ENCODE peak calls at places on chromosomes 13 and 19, in seven cellular contexts. One of them, this sample, is unnamed. For H3K27me3, the result is how much of the 10 kb centered on the place peaks cover.

GRCh38 chr13:47886314-47886713 is 114.8 kb downstream of the SUCLA2 start:
- DNase-seq in neural progenitor cell: no peak
- DNase-seq in pancreas: no peak
- DNase-seq in brain microvascular endothelial cell: no peak
- DNase-seq in thoracic aorta: no peak
- DNase-seq in transverse colon: no peak
- DNase-seq in heart right ventricle: no peak
- DNase-seq in this sample: no peak

GRCh38 chr19:3459322-3459881 is 20.9 kb downstream of the SMIM24 start:
- DNase-seq in neural progenitor cell: no peak
- DNase-seq in pancreas: peak
- DNase-seq in brain microvascular endothelial cell: peak
- DNase-seq in thoracic aorta: peak
- DNase-seq in transverse colon: peak
- DNase-seq in heart right ventricle: peak
- DNase-seq in this sample: peak

GRCh38 chr13:111153977-111154332 is 38.8 kb downstream of the ARHGEF7 start:
- DNase-seq in neural progenitor cell: no peak
- DNase-seq in pancreas: peak
- DNase-seq in brain microvascular endothelial cell: peak
- DNase-seq in thoracic aorta: no peak
- DNase-seq in transverse colon: peak
- DNase-seq in heart right ventricle: peak
- DNase-seq in this sample: no peak

GRCh38 chr13:44549461-44549860 is 26.7 kb downstream of the TSC22D1 start:
- DNase-seq in neural progenitor cell: no peak
- DNase-seq in pancreas: no peak
- DNase-seq in brain microvascular endothelial cell: no peak
- DNase-seq in thoracic aorta: no peak
- DNase-seq in transverse colon: no peak
- DNase-seq in heart right ventricle: no peak
- DNase-seq in this sample: no peak

GRCh38 chr13:90008707-90009149 is 1338.8 kb upstream of the MIR17HG start:
- DNase-seq in neural progenitor cell: peak
- DNase-seq in pancreas: no peak
- DNase-seq in brain microvascular endothelial cell: no peak
- DNase-seq in thoracic aorta: no peak
- DNase-seq in transverse colon: no peak
- DNase-seq in heart right ventricle: no peak
- DNase-seq in this sample: no peak

GRCh38 chr13:37870895-37871550 is 1.5 kb upstream of the TRPC4 start:
- DNase-seq in neural progenitor cell: peak
- DNase-seq in pancreas: no peak
- DNase-seq in brain microvascular endothelial cell: peak
- DNase-seq in thoracic aorta: no peak
- DNase-seq in transverse colon: no peak
- DNase-seq in heart right ventricle: no peak
- DNase-seq in this sample: no peak

GRCh38 chr13:79194727-79195126 is 211.3 kb downstream of the RBM26 start:
- DNase-seq in neural progenitor cell: no peak
- DNase-seq in pancreas: no peak
- DNase-seq in brain microvascular endothelial cell: no peak
- DNase-seq in thoracic aorta: no peak
- DNase-seq in transverse colon: no peak
- DNase-seq in heart right ventricle: no peak
- DNase-seq in this sample: no peak

GRCh38 chr19:1611353-1611752 is 6.1 kb upstream of the UQCR11 start:
- DNase-seq in neural progenitor cell: no peak
- DNase-seq in pancreas: peak
- DNase-seq in brain microvascular endothelial cell: no peak
- DNase-seq in thoracic aorta: no peak
- DNase-seq in transverse colon: no peak
- DNase-seq in heart right ventricle: no peak
- DNase-seq in this sample: no peak

GRCh38 chr13:30382836-30383525 is 39.3 kb upstream of the UBE2L5 start:
- DNase-seq in neural progenitor cell: no peak
- DNase-seq in pancreas: no peak
- DNase-seq in brain microvascular endothelial cell: no peak
- DNase-seq in thoracic aorta: no peak
- DNase-seq in transverse colon: peak
- DNase-seq in heart right ventricle: no peak
- DNase-seq in this sample: no peak

GRCh38 chr19:56155124-56155687 is 14.1 kb downstream of the ZNF444 start:
- DNase-seq in neural progenitor cell: peak
- DNase-seq in pancreas: peak
- DNase-seq in brain microvascular endothelial cell: no peak
- DNase-seq in thoracic aorta: no peak
- DNase-seq in transverse colon: peak
- DNase-seq in heart right ventricle: peak
- DNase-seq in this sample: no peak

GRCh38 chr19:1468274-1469199 is 10.5 kb downstream of the C19orf25 start:
- DNase-seq in neural progenitor cell: peak
- DNase-seq in pancreas: peak
- DNase-seq in brain microvascular endothelial cell: no peak
- DNase-seq in thoracic aorta: no peak
- DNase-seq in transverse colon: no peak
- DNase-seq in heart right ventricle: peak
- DNase-seq in this sample: no peak

GRCh38 chr13:101529419-101529818 is 76.9 kb downstream of the ITGBL1 start:
- DNase-seq in neural progenitor cell: no peak
- DNase-seq in pancreas: no peak
- DNase-seq in brain microvascular endothelial cell: peak
- DNase-seq in thoracic aorta: no peak
- DNase-seq in transverse colon: no peak
- DNase-seq in heart right ventricle: no peak
- DNase-seq in this sample: no peak

GRCh38 chr13:41212881-41213280 is 18.5 kb upstream of the KBTBD7 start:
- DNase-seq in neural progenitor cell: no peak
- DNase-seq in pancreas: no peak
- DNase-seq in brain microvascular endothelial cell: no peak
- DNase-seq in thoracic aorta: no peak
- DNase-seq in transverse colon: no peak
- DNase-seq in heart right ventricle: no peak
- DNase-seq in this sample: no peak

GRCh38 chr13:100597253-100597652 is 8.7 kb upstream of the GGACT start:
- DNase-seq in neural progenitor cell: no peak
- DNase-seq in pancreas: no peak
- DNase-seq in brain microvascular endothelial cell: peak
- DNase-seq in thoracic aorta: no peak
- DNase-seq in transverse colon: no peak
- DNase-seq in heart right ventricle: no peak
- DNase-seq in this sample: no peak

GRCh38 chr19:46714523-46715106 is 2.3 kb downstream of the PRKD2 start:
- DNase-seq in neural progenitor cell: no peak
- DNase-seq in pancreas: peak
- DNase-seq in brain microvascular endothelial cell: no peak
- DNase-seq in thoracic aorta: no peak
- DNase-seq in transverse colon: no peak
- DNase-seq in heart right ventricle: no peak
- DNase-seq in this sample: no peak

DNA sequence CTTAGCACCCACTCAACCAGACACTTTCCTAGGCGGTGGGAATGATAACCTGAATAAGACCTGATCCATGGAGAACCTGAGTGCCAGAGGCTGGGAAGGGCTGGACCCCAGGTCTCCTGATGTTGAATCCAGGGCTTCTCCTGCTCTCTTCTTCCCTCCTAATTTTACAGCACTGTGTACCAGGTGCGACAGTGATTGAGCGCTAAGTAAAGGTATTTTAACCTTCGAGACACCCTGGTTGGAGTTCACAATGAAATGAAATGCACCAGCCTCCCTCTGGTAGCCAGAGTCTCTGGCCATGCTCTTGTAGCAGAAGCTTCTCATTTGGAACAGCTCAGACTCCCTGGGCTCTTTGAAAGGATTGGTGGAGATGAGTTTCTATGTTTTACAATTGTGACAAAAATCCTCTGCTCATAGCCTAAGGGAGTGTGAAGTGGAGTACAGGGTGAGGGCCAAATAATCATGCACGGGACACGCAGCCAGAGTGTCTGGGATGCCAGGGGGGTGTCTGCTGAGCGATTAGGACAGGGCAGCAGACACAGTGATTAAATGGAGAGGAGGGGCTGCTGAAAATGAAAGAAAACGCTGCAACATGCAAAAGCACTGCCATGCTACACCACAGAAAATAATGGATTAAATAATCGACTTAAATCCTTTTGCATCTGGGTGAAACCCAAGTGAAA is 83.7 kb downstream of the FAM216B start:
- DNase-seq in neural progenitor cell: no peak
- DNase-seq in pancreas: no peak
- DNase-seq in brain microvascular endothelial cell: no peak
- DNase-seq in thoracic aorta: no peak
- DNase-seq in transverse colon: no peak
- DNase-seq in heart right ventricle: no peak
- DNase-seq in this sample: no peak
- H3K27ac ChIP-seq in neural progenitor cell: no peak
- H3K27ac ChIP-seq in pancreas: no peak
- H3K27ac ChIP-seq in brain microvascular endothelial cell: no peak
- H3K27ac ChIP-seq in thoracic aorta: no peak
- H3K27ac ChIP-seq in transverse colon: no peak
- H3K27ac ChIP-seq in heart right ventricle: no peak
- H3K27ac ChIP-seq in this sample: no peak

GRCh38 chr19:17490411-17490810 is 20.1 kb downstream of the SLC27A1 start:
- DNase-seq in neural progenitor cell: no peak
- DNase-seq in pancreas: no peak
- DNase-seq in brain microvascular endothelial cell: no peak
- DNase-seq in thoracic aorta: no peak
- DNase-seq in transverse colon: no peak
- DNase-seq in heart right ventricle: no peak
- DNase-seq in this sample: no peak

GRCh38 chr19:17487240-17488121 is 17.2 kb downstream of the SLC27A1 start:
- DNase-seq in neural progenitor cell: no peak
- DNase-seq in pancreas: peak
- DNase-seq in brain microvascular endothelial cell: no peak
- DNase-seq in thoracic aorta: no peak
- DNase-seq in transverse colon: no peak
- DNase-seq in heart right ventricle: no peak
- DNase-seq in this sample: no peak

GRCh38 chr19:17489392-17490030 is 19.2 kb downstream of the SLC27A1 start:
- DNase-seq in neural progenitor cell: no peak
- DNase-seq in pancreas: no peak
- DNase-seq in brain microvascular endothelial cell: no peak
- DNase-seq in thoracic aorta: no peak
- DNase-seq in transverse colon: no peak
- DNase-seq in heart right ventricle: no peak
- DNase-seq in this sample: no peak

GRCh38 chr19:17486545-17486944 is 16.2 kb downstream of the SLC27A1 start:
- DNase-seq in neural progenitor cell: no peak
- DNase-seq in pancreas: no peak
- DNase-seq in brain microvascular endothelial cell: no peak
- DNase-seq in thoracic aorta: no peak
- DNase-seq in transverse colon: no peak
- DNase-seq in heart right ventricle: no peak
- DNase-seq in this sample: no peak

DNA sequence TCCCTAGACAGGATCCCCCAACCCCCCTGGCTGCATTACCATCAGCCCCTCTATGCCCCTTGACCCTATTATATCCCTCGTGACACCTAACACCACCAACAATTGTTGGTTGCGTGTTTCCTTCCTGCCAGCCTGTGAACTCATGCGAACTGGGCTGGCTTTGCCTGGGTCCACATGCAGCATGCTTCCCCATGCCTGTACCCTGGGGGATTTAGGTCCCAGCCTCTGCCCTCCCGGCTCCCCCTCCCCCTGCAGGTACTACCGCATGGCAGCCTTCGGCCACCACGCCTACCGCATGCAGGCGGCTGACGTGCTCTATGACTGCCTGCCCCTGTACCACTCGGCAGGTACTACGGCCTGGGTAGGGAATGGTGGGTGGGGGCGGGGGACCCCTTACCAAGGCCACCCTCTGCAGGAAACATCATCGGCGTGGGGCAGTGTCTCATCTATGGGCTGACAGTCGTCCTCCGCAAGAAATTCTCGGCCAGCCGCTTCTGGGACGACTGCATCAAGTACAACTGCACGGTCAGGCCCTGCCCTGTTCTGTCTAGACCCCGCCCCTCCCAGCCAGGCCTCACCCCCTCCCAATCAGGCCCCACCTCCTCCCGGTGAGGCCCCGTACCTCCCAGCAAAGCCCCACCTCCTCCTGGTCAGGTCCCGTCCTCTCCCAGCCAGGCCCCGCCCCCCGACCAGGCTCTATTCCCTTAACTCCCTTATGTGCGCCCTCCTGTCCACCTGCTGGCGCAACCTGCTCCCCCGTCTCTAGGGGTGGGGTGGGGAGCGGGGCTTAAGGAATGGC is 18.5 kb downstream of the SLC27A1 start:
- DNase-seq in neural progenitor cell: peak
- DNase-seq in pancreas: peak
- DNase-seq in brain microvascular endothelial cell: no peak
- DNase-seq in thoracic aorta: no peak
- DNase-seq in transverse colon: peak
- DNase-seq in heart right ventricle: peak
- DNase-seq in this sample: no peak
- TF ChIP-seq CTCF in neural progenitor cell: peak
- TF ChIP-seq CTCF in pancreas: no peak
- TF ChIP-seq CTCF in brain microvascular endothelial cell: peak
- TF ChIP-seq CTCF in thoracic aorta: no peak
- TF ChIP-seq CTCF in transverse colon: peak
- TF ChIP-seq CTCF in heart right ventricle: no peak
- TF ChIP-seq CTCF in this sample: no peak

GRCh38 chr13:108496364-108497215 is 132.8 kb upstream of the MYO16 start:
- DNase-seq in neural progenitor cell: peak
- DNase-seq in pancreas: no peak
- DNase-seq in brain microvascular endothelial cell: no peak
- DNase-seq in thoracic aorta: no peak
- DNase-seq in transverse colon: no peak
- DNase-seq in heart right ventricle: no peak
- DNase-seq in this sample: no peak

GRCh38 chr13:108494991-108495661 is 134.3 kb upstream of the MYO16 start:
- DNase-seq in neural progenitor cell: peak
- DNase-seq in pancreas: no peak
- DNase-seq in brain microvascular endothelial cell: peak
- DNase-seq in thoracic aorta: no peak
- DNase-seq in transverse colon: no peak
- DNase-seq in heart right ventricle: no peak
- DNase-seq in this sample: no peak

GRCh38 chr13:108495686-108496363 is 133.6 kb upstream of the MYO16 start:
- DNase-seq in neural progenitor cell: peak
- DNase-seq in pancreas: no peak
- DNase-seq in brain microvascular endothelial cell: peak
- DNase-seq in thoracic aorta: no peak
- DNase-seq in transverse colon: no peak
- DNase-seq in heart right ventricle: no peak
- DNase-seq in this sample: no peak
- H3K27me3 ChIP-seq in neural progenitor cell: half or more
- H3K27me3 ChIP-seq in pancreas: under half
- H3K27me3 ChIP-seq in brain microvascular endothelial cell: under half
- H3K27me3 ChIP-seq in thoracic aorta: under half
- H3K27me3 ChIP-seq in transverse colon: under half
- H3K27me3 ChIP-seq in heart right ventricle: under half
- H3K27me3 ChIP-seq in this sample: under half

DNA sequence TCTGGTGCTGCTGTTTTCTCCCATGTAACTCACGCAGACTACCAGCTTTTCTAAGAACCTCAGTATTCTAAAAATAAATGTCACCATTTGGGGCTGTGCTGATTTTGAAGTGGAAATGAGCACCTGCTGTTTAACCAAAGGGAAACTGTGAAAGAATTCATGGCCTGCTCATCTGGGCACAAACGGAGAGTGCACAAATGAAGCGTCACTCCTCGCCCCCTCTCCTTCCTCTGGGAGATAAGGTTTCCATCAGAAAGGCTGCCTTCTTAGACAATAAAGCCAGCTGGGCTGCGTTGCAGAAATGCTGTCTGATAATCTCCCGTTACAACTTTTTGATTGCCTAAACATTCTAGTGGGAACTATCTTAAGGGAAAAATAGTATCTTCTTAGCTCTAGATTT is 73.7 kb upstream of the SLC15A1 start:
- DNase-seq in neural progenitor cell: peak
- DNase-seq in pancreas: no peak
- DNase-seq in brain microvascular endothelial cell: no peak
- DNase-seq in thoracic aorta: no peak
- DNase-seq in transverse colon: no peak
- DNase-seq in heart right ventricle: no peak
- DNase-seq in this sample: no peak
- H3K27ac ChIP-seq in neural progenitor cell: peak
- H3K27ac ChIP-seq in pancreas: no peak
- H3K27ac ChIP-seq in brain microvascular endothelial cell: no peak
- H3K27ac ChIP-seq in thoracic aorta: no peak
- H3K27ac ChIP-seq in transverse colon: no peak
- H3K27ac ChIP-seq in heart right ventricle: no peak
- H3K27ac ChIP-seq in this sample: peak